ENCODE peak calls at places on chromosome 21, in five cellular contexts. H is nephron progenitor cell; K is stimulated activated naive CD4-positive, alpha-beta T cell; L is H7; Z is stimulated activated effector memory CD8-positive, alpha-beta T cell treated with anti-CD3 and anti-CD28 coated beads, Interleukin-12 subunit alpha, Interleukin-12 subunit beta, amount 100 ng/mL, for 72 hours. T is an unnamed sample.

GRCh38 chr21:46125846-46126301 is 28.0 kb downstream of the COL6A2 start:
- DNase-seq in H (no peak), K (no peak), L (peak), Z (no peak), T (no peak)

GRCh38 chr21:38048241-38048640 is 132.0 kb upstream of the KCNJ6 start:
- DNase-seq in H (no peak), K (no peak), L (no peak), Z (no peak), T (no peak)

GRCh38 chr21:29829514-29830255 is 110.1 kb downstream of the GRIK1 start:
- DNase-seq in H (no peak), K (no peak), L (no peak), Z (no peak), T (no peak)

GRCh38 chr21:42255038-42255601 is 36.2 kb downstream of the ABCG1 start:
- DNase-seq in H (no peak), K (no peak), L (no peak), Z (no peak), T (no peak)

GRCh38 chr21:36079010-36079649 is 9.3 kb downstream of the CBR1 start:
- DNase-seq in H (no peak), K (peak), L (no peak), Z (no peak), T (no peak)

GRCh38 chr21:40146201-40146890 is 279.1 kb downstream of the PCP4 start:
- DNase-seq in H (no peak), K (no peak), L (no peak), Z (no peak), T (no peak)

GRCh38 chr21:44644878-44645277 is 1.3 kb upstream of the KRTAP10-11 start:
- DNase-seq in H (no peak), K (no peak), L (no peak), Z (no peak), T (no peak)

GRCh38 chr21:38136201-38136600 is 120.6 kb upstream of the KCNJ15 start:
- DNase-seq in H (no peak), K (no peak), L (no peak), Z (no peak), T (no peak)

GRCh38 chr21:45363921-45364463 is 41.0 kb upstream of the COL18A1 start:
- DNase-seq in H (no peak), K (no peak), L (no peak), Z (peak), T (no peak)

GRCh38 chr21:42737969-42738590 is 84.7 kb downstream of the PDE9A start:
- DNase-seq in H (no peak), K (peak), L (peak), Z (no peak), T (no peak)

GRCh38 chr21:45330075-45330781 is 42.5 kb upstream of the POFUT2 start:
- DNase-seq in H (no peak), K (no peak), L (peak), Z (no peak), T (no peak)

GRCh38 chr21:45529785-45530422 is 12.3 kb downstream of the SLC19A1 start:
- DNase-seq in H (no peak), K (no peak), L (no peak), Z (no peak), T (no peak)

GRCh38 chr21:39730418-39731107 is 14.4 kb upstream of the IGSF5 start:
- DNase-seq in H (no peak), K (no peak), L (no peak), Z (no peak), T (no peak)

GRCh38 chr21:35211767-35212166 is 162.7 kb upstream of the RUNX1 start:
- DNase-seq in H (no peak), K (no peak), L (no peak), Z (no peak), T (no peak)

GRCh38 chr21:44657635-44658183 is at the start of gene KRTAP12-3:
- DNase-seq in H (no peak), K (peak), L (no peak), Z (no peak), T (no peak)

GRCh38 chr21:37424987-37425386 is 58.4 kb downstream of the DYRK1A start:
- DNase-seq in H (no peak), K (no peak), L (no peak), Z (no peak), T (no peak)

GRCh38 chr21:14956826-14957225 is 108.0 kb downstream of the NRIP1 start:
- DNase-seq in H (no peak), K (no peak), L (no peak), Z (no peak), T (no peak)

GRCh38 chr21:37580690-37581089 is 214.1 kb downstream of the DYRK1A start:
- DNase-seq in H (no peak), K (no peak), L (no peak), Z (no peak), T (no peak)

GRCh38 chr21:25370311-25370744 is 237.0 kb downstream of the MRPL39 start:
- DNase-seq in H (no peak), K (no peak), L (no peak), Z (no peak), T (no peak)

GRCh38 chr21:45460611-45461368 is 55.8 kb downstream of the COL18A1 start:
- DNase-seq in H (no peak), K (no peak), L (no peak), Z (no peak), T (no peak)

GRCh38 chr21:41247561-41247968 is 69.0 kb upstream of the FAM3B start:
- DNase-seq in H (no peak), K (no peak), L (no peak), Z (no peak), T (no peak)

GRCh38 chr21:32007461-32007860 is 134.6 kb downstream of the HUNK start:
- DNase-seq in H (no peak), K (no peak), L (no peak), Z (no peak), T (no peak)

GRCh38 chr21:23725576-23725975 is 1881.7 kb downstream of the MRPL39 start:
- DNase-seq in H (no peak), K (no peak), L (peak), Z (no peak), T (peak)

GRCh38 chr21:25563399-25564116 is 43.7 kb downstream of the MRPL39 start:
- DNase-seq in H (no peak), K (no peak), L (no peak), Z (no peak), T (no peak)

GRCh38 chr21:42067531-42068255 is 3.4 kb upstream of the UMODL1 start:
- DNase-seq in H (no peak), K (no peak), L (no peak), Z (no peak), T (no peak)

T was measured in GM23338.